ENCODE peak calls at places on chromosomes 3 and 15, in four cellular contexts. C, M, D and O are unnamed samples. For H3K9me3, the result is how much of the 10 kb centered on the place peaks cover.

GRCh38 chr3:132209860-132210259 is 107.3 kb upstream of the ACP3 start:
- DNase-seq in C (no peak), M (no peak), D (no peak), O (no peak)

GRCh38 chr3:195112361-195112791 is 158.6 kb downstream of the XXYLT1 start:
- DNase-seq in C (no peak), M (no peak), D (no peak), O (no peak)

GRCh38 chr3:87082806-87083440 is 92.0 kb upstream of the VGLL3 start:
- DNase-seq in M (no peak), C (peak), D (peak), O (peak)

GRCh38 chr15:78453447-78453846 is 15.4 kb downstream of the IREB2 start:
- DNase-seq in D (no peak), C (no peak), M (no peak), O (no peak)

GRCh38 chr3:110101361-110101760 is 764.0 kb upstream of the DPPA4 start:
- DNase-seq in D (no peak), M (no peak), C (no peak), O (no peak)

GRCh38 chr3:128278761-128279593 is 125.7 kb downstream of the EEFSEC start:
- DNase-seq in C (peak), D (peak), M (peak), O (no peak)

GRCh38 chr3:119786409-119786808 is 4.5 kb downstream of the NR1I2 start:
- DNase-seq in C (no peak), M (no peak), D (no peak), O (no peak)

GRCh38 chr3:9970020-9970652 is 16.5 kb downstream of the EMC3 start:
- DNase-seq in M (no peak), D (peak), C (no peak), O (no peak)

DNA sequence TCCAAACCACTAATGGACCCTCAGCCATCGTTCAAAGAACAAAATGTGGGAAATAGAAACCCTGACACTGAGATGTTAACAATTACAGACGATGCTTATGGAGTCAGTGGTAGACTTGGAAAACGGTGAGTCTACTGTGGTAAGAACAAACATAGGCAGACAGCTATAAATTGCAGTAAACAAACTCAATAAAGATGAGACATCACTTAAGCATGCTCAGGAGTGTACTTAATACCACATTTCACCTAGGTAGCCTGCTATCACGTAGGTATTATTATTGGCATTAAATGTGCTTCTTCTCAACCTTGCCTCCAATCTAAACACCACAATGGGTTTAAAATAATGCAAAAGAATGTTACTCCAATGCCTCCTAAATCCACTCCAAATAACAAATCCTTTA is 2.5 kb downstream of the OSBPL10 start:
- DNase-seq in C (no peak), M (no peak), D (no peak), O (no peak)
- H3K4me3 ChIP-seq in C (no peak), M (no peak), D (no peak), O (no peak)

GRCh38 chr3:102511168-102511567 is 76.4 kb downstream of the ZPLD1 start:
- DNase-seq in C (no peak), D (no peak), M (no peak), O (no peak)

GRCh38 chr3:102510663-102511062 is 75.8 kb downstream of the ZPLD1 start:
- DNase-seq in M (no peak), C (no peak), D (no peak), O (no peak)

DNA sequence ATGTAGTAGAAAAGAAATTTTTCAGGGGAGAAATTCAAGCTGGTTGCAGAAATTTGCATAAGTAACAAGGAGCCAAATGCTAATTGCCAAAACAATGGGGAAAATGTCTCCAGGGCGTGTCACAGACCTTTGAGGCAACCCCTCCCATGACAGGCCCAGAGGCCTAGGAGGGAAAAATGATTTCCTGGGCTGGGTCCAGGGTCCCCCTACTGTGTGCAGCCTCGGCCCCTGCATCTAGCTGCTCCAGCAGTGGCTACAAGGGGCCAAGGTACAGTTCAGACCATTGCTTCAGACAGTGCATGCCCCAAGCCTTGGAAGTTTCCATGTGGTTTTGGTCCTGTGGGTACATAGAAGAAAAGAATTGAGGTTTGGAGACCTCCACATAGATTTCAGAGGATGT is 70.7 kb downstream of the ZPLD1 start:
- DNase-seq in C (no peak), M (no peak), D (no peak), O (no peak)
- H3K9me3 ChIP-seq in C (under half), M (under half), D (under half), O (under half)

DNA sequence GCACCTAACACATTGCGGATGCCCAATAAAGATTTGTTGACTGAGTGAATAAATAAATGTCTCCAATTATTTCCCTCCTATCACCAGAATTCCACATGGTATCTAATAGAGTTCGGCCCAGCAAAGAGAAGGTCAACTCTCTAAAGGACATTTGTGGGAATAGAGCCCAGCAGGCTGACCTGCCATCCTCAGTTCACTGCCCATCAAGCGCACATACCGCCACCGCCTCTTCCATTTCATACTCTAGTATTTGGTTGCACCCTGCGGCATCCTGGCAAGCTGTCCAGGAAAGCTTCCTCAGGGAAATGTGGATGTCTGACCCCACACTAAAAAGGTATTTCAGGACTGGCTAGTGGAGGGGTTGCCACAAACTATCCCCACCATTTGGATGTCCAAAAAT is 29.8 kb upstream of the DLG1 start:
- DNase-seq in C (no peak), M (no peak), D (no peak), O (no peak)
- TF ChIP-seq CTCF in C (no peak), M (no peak), D (no peak), O (no peak)

GRCh38 chr3:2098398-2099027 is at the start of gene CNTN4:
- DNase-seq in D (peak), M (peak), C (peak), O (peak)
- H3K4me3 ChIP-seq in D (peak), M (peak), C (peak), O (peak)

GRCh38 chr3:13708301-13708700 is 159.4 kb downstream of the FBLN2 start:
- DNase-seq in D (no peak), M (no peak), C (peak), O (no peak)

GRCh38 chr3:13710251-13710650 is 161.3 kb downstream of the FBLN2 start:
- DNase-seq in D (no peak), M (no peak), C (no peak), O (no peak)

GRCh38 chr3:13707456-13707855 is 158.5 kb downstream of the FBLN2 start:
- DNase-seq in C (no peak), D (no peak), M (no peak), O (no peak)

GRCh38 chr3:13708871-13709595 is 160.1 kb downstream of the FBLN2 start:
- DNase-seq in D (no peak), M (no peak), C (peak), O (no peak)

GRCh38 chr3:13709706-13710105 is 160.8 kb downstream of the FBLN2 start:
- DNase-seq in C (peak), M (no peak), D (no peak), O (no peak)
- H3K9me3 ChIP-seq in C (under half), M (under half), D (under half), O (under half)

GRCh38 chr3:138678874-138679392 is 70.4 kb downstream of the FAIM start:
- DNase-seq in D (no peak), M (no peak), C (no peak), O (no peak)
- TF ChIP-seq CTCF in D (no peak), M (no peak), C (no peak), O (no peak)

DNA sequence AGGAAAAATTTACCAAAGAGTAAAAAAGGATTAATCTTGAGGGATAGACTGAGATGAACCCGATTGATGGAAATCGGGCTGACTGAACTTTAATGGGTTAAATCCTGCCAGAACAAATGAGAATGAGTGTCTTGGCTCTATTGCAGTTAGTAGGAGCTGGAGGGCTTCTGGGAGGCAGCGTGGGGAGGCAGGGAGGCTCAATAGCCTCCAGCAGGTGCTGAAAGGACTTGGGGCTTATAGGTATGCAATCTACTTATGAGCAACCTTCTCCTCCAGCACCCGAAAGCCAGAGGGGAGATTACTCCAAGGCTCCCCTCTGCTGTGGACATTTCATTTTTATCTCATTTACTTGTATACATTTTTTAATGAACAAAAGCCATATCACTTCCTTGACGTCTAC is 1.0 kb upstream of the CRYBG3 start:
- DNase-seq in M (no peak), D (no peak), C (no peak), O (no peak)
- H3K4me3 ChIP-seq in M (peak), D (peak), C (peak), O (no peak)

GRCh38 chr15:26378304-26378703 is 394.6 kb downstream of the GABRB3 start:
- DNase-seq in M (no peak), C (no peak), D (no peak), O (no peak)

GRCh38 chr15:26382416-26383086 is 390.3 kb downstream of the GABRB3 start:
- DNase-seq in M (no peak), D (no peak), C (no peak), O (no peak)
- H3K9me3 ChIP-seq in M (under half), D (under half), C (under half), O (under half)

GRCh38 chr3:42601898-42602581 is 1.6 kb downstream of the NKTR start:
- DNase-seq in D (no peak), C (no peak), M (no peak), O (no peak)

GRCh38 chr3:42602961-42603360 is 2.5 kb downstream of the NKTR start:
- DNase-seq in D (no peak), C (no peak), M (no peak), O (no peak)

GRCh38 chr3:42600958-42601675 is 631 bp downstream of the NKTR start:
- DNase-seq in D (peak), C (peak), M (peak), O (peak)

GRCh38 chr3:42595682-42596081 is 4.8 kb upstream of the NKTR start:
- DNase-seq in M (no peak), C (no peak), D (no peak), O (no peak)

DNA sequence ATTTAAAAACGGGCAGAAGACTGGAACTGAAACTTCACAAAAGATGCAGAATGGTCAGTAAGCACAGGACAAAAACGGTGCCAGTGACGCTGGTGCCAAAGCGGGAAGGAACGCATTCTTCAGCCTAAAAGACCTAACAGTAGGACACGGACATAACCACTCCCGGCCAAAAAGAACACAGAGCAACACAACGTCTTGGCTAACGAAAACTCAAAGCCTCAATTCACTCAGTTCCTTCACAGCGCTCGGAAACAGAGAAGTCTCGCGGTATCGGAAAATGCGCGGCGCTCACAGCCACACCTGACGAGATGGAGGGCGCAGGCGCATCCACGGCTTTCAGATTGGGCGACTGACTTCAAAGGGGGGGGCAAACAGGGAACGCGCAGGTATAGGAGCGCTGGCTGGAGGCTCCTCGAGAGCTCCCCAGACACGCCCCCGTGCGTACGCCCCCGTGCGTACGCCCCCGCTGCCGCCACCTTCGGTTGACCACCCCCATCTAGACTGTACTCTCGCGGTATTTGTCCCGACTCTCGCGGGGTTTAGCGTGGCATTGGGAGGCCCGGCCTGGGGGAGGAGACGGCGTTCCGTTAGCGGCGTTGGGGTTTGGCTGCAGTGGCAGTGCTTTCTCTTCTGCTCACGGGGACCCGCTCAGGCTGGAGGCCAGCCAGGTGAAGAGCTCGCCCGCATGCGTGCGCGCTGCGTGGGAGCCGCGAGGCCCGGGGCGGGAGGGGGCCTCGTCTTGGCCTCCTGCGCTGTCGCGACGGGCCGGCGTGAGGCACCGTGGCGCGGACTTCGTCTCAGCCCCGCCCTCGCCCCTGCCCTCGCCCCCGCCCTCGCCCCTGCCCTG is at the start of gene NKTR:
- DNase-seq in C (peak), D (peak), M (peak), O (peak)
- TF ChIP-seq CTCF in C (no peak), D (no peak), M (no peak), O (peak)